ENCODE peak calls at places on chromosomes 16 and 17, in eight cellular contexts. N is T-helper 9 cell; P is renal cortical epithelial cell; A is NCI-H2107; T is stimulated activated naive CD8-positive, alpha-beta T cell treated with anti-CD3 and anti-CD28 coated beads, Interleukin-15, Interleukin-2, amounts not matched to agents 100 U/mL and 50 U/mL, for 24 hours; Z is choroid plexus epithelial cell; M is activated T-cell treated with anti-CD3 and anti-CD28 coated beads for 24 hours; F is CD8-positive, alpha-beta memory T cell. S is an unnamed sample.

GRCh38 chr16:85328665-85329058 is 216.4 kb upstream of the CIBAR2 start:
- DNase-seq in N (no peak), P (no peak), A (no peak), T (no peak), Z (no peak), M (no peak), F (no peak), S (no peak)

GRCh38 chr16:61681124-61681523 is 355.1 kb downstream of the CDH8 start:
- DNase-seq in N (no peak), P (no peak), A (no peak), T (no peak), Z (no peak), M (no peak), F (no peak), S (no peak)

GRCh38 chr17:77802811-77803220 is 155.7 kb upstream of the TNRC6C start:
- DNase-seq in N (no peak), P (peak; percentile 17), A (no peak), T (no peak), Z (peak; percentile 36), M (no peak), F (no peak), S (no peak)

GRCh38 chr16:1772362-1772907 is at the start of gene EME2:
- DNase-seq in N (peak; percentile 37), P (no peak), A (no peak), T (peak; percentile 67), Z (peak; percentile 54), M (peak; percentile 41), F (peak; percentile 34), S (no peak)

GRCh38 chr17:56011406-56012131 is 141.7 kb upstream of the ANKFN1 start:
- DNase-seq in N (no peak), P (no peak), A (no peak), T (peak; percentile 24), Z (no peak), M (no peak), F (no peak), S (no peak)

GRCh38 chr17:45432405-45433113 is at the start of gene ARHGAP27:
- DNase-seq in N (no peak), P (no peak), A (no peak), T (peak; percentile 31), Z (peak; percentile 22), M (no peak), F (no peak), S (no peak)

GRCh38 chr17:74454197-74455024 is 12.0 kb upstream of the CD300A start:
- DNase-seq in N (no peak), P (no peak), A (peak; percentile 67), T (peak; percentile 86), Z (no peak), M (peak; percentile 55), F (peak; percentile 59), S (no peak)

GRCh38 chr17:7014995-7015586 is 2.7 kb downstream of the RNASEK start:
- DNase-seq in N (peak; percentile 80), P (peak; percentile 56), A (no peak), T (peak; percentile 81), Z (peak; percentile 91), M (peak; percentile 72), F (peak; percentile 79), S (no peak)

GRCh38 chr17:72024457-72024856 is 96.4 kb upstream of the SOX9 start:
- DNase-seq in N (no peak), P (no peak), A (no peak), T (no peak), Z (no peak), M (no peak), F (no peak), S (no peak)

GRCh38 chr17:20010099-20010863 is 1.1 kb downstream of the SPECC1 start:
- DNase-seq in N (no peak), P (peak; percentile 44), A (no peak), T (no peak), Z (peak; percentile 75), M (no peak), F (no peak), S (peak; percentile 19)

GRCh38 chr16:1525871-1526607 is 7.4 kb upstream of the TMEM204 start:
- DNase-seq in N (no peak), P (no peak), A (no peak), T (no peak), Z (no peak), M (no peak), F (no peak), S (no peak)

GRCh38 chr17:32523017-32523680 is 36.4 kb downstream of the CDK5R1 start:
- DNase-seq in N (no peak), P (no peak), A (no peak), T (peak; percentile 65), Z (no peak), M (peak; percentile 51), F (no peak), S (no peak)

GRCh38 chr17:82520041-82520910 is 744 bp downstream of the FOXK2 start:
- DNase-seq in N (peak; percentile 30), P (peak; percentile 30), A (no peak), T (peak; percentile 51), Z (peak; percentile 38), M (peak; percentile 24), F (peak; percentile 19), S (no peak)

GRCh38 chr16:56606071-56606687 is 2.2 kb upstream of the MT2A start:
- DNase-seq in N (no peak), P (no peak), A (no peak), T (peak; percentile 28), Z (no peak), M (no peak), F (no peak), S (no peak)

GRCh38 chr17:63332286-63332685 is 113.8 kb downstream of the CYB561 start:
- DNase-seq in N (no peak), P (no peak), A (no peak), T (no peak), Z (peak; percentile 31), M (no peak), F (no peak), S (no peak)

GRCh38 chr17:76772842-76773521 is 35.1 kb downstream of the MFSD11 start:
- DNase-seq in N (peak; percentile 49), P (peak; percentile 77), A (no peak), T (peak; percentile 48), Z (peak; percentile 71), M (peak; percentile 30), F (peak; percentile 38), S (peak; percentile 74)

GRCh38 chr17:72458301-72458700 is 337.5 kb downstream of the SOX9 start:
- DNase-seq in N (no peak), P (no peak), A (no peak), T (no peak), Z (no peak), M (no peak), F (no peak), S (no peak)

GRCh38 chr16:77307764-77308561 is 108.8 kb downstream of the SYCE1L start:
- DNase-seq in N (no peak), P (peak; percentile 96), A (no peak), T (no peak), Z (peak; percentile 83), M (no peak), F (no peak), S (no peak)

GRCh38 chr17:57662021-57662420 is 83.1 kb downstream of the CCDC182 start:
- DNase-seq in N (no peak), P (no peak), A (peak; percentile 36), T (no peak), Z (no peak), M (no peak), F (no peak), S (no peak)

GRCh38 chr17:41689497-41690299 is 1.0 kb downstream of the EIF1 start:
- DNase-seq in N (no peak), P (peak; percentile 57), A (no peak), T (peak; percentile 68), Z (peak; percentile 83), M (peak; percentile 48), F (no peak), S (peak; percentile 39)

GRCh38 chr17:27457731-27458523 is 1.7 kb downstream of the KSR1 start:
- DNase-seq in N (no peak), P (peak; percentile 44), A (no peak), T (no peak), Z (peak; percentile 50), M (no peak), F (no peak), S (peak; percentile 20)

GRCh38 chr16:6122401-6122800 is 1024.8 kb upstream of the EEF2KMT start:
- DNase-seq in N (no peak), P (peak; percentile 59), A (no peak), T (no peak), Z (no peak), M (no peak), F (no peak), S (no peak)

GRCh38 chr16:698911-699671 is 6.5 kb downstream of the FBXL16 start:
- DNase-seq in N (no peak), P (no peak), A (no peak), T (no peak), Z (no peak), M (no peak), F (no peak), S (no peak)

GRCh38 chr16:17313085-17313611 is 157.6 kb downstream of the XYLT1 start:
- DNase-seq in N (no peak), P (no peak), A (no peak), T (no peak), Z (no peak), M (no peak), F (no peak), S (no peak)